ENCODE peak calls at places on chromosomes 6 and 20, in five cellular contexts. Z is HCEC 1CT, X is HT-29, C is NCI-H2171 treated with DMSO at 0.1 percent for 48 hours, N is NCI-H1092 treated with DMSO at 0.1 percent for 48 hours. F is an unnamed sample.

GRCh38 chr20:48131581-48131980 is 346.3 kb upstream of the SULF2 start:
- DNase-seq in Z (no peak), X (no peak), C (no peak), N (no peak), F (no peak)

GRCh38 chr20:3275966-3276365 is 37.0 kb upstream of the SLC4A11 start:
- DNase-seq in Z (no peak), X (no peak), C (no peak), N (no peak), F (no peak)

GRCh38 chr6:143270026-143270425 is 180.5 kb downstream of the ADAT2 start:
- DNase-seq in Z (peak; percentile 54), X (no peak), C (no peak), N (no peak), F (no peak)

GRCh38 chr6:122069933-122070332 is 329.5 kb upstream of the HSF2 start:
- DNase-seq in Z (no peak), X (no peak), C (no peak), N (no peak), F (no peak)

GRCh38 chr20:31587545-31588389 is 17.3 kb upstream of the ID1 start:
- DNase-seq in Z (no peak), X (peak; percentile 40), C (peak; percentile 89), N (peak; percentile 30), F (peak; percentile 54)

GRCh38 chr20:59084041-59084841 is 41.7 kb upstream of the PRELID3B start:
- DNase-seq in Z (no peak), X (no peak), C (no peak), N (peak; percentile 38), F (peak; percentile 29)

GRCh38 chr20:22387452-22387851 is 196.9 kb downstream of the FOXA2 start:
- DNase-seq in Z (no peak), X (no peak), C (no peak), N (no peak), F (no peak)

GRCh38 chr6:143592335-143592734 is 80.8 kb upstream of the FUCA2 start:
- DNase-seq in Z (peak; percentile 23), X (peak; percentile 53), C (no peak), N (no peak), F (no peak)

GRCh38 chr6:132300323-132300949 is 100.8 kb downstream of the MOXD1 start:
- DNase-seq in Z (peak; percentile 63), X (peak; percentile 67), C (peak; percentile 26), N (no peak), F (no peak)

GRCh38 chr20:11051146-11051545 is 377.3 kb upstream of the JAG1 start:
- DNase-seq in Z (no peak), X (no peak), C (no peak), N (no peak), F (no peak)

GRCh38 chr6:44869321-44869897 is 458.7 kb upstream of the RUNX2 start:
- DNase-seq in Z (no peak), X (no peak), C (no peak), N (no peak), F (no peak)

GRCh38 chr6:128597956-128598355 is 77.6 kb upstream of the PTPRK start:
- DNase-seq in Z (no peak), X (no peak), C (no peak), N (no peak), F (no peak)

GRCh38 chr6:105675715-105676397 is 273.0 kb upstream of the PREP start:
- DNase-seq in Z (peak; percentile 89), X (peak; percentile 7), C (no peak), N (no peak), F (no peak)

GRCh38 chr6:98657764-98658163 is 176.6 kb upstream of the POU3F2 start:
- DNase-seq in Z (no peak), X (peak; percentile 49), C (no peak), N (no peak), F (no peak)

GRCh38 chr6:121680058-121680457 is 244.6 kb downstream of the GJA1 start:
- DNase-seq in Z (no peak), X (no peak), C (no peak), N (no peak), F (no peak)

GRCh38 chr6:47780510-47781356 is 1.1 kb upstream of the OPN5 start:
- DNase-seq in Z (peak; percentile 76), X (peak; percentile 78), C (peak; percentile 53), N (peak; percentile 52), F (peak; percentile 47)

GRCh38 chr20:60935971-60936370 is 316.1 kb upstream of the CDH4 start:
- DNase-seq in Z (no peak), X (peak; percentile 20), C (no peak), N (no peak), F (no peak)

GRCh38 chr6:131602913-131603312 is 25.1 kb downstream of the MED23 start:
- DNase-seq in Z (peak; percentile 92), X (no peak), C (no peak), N (no peak), F (no peak)

GRCh38 chr6:143529095-143529494 is 17.6 kb upstream of the FUCA2 start:
- DNase-seq in Z (no peak), X (no peak), C (no peak), N (no peak), F (no peak)

GRCh38 chr6:35955071-35955470 is 34.2 kb upstream of the SRPK1 start:
- DNase-seq in Z (peak; percentile 83), X (no peak), C (no peak), N (no peak), F (no peak)

GRCh38 chr6:43060034-43060754 is 763 bp downstream of the KLC4 start:
- DNase-seq in Z (no peak), X (peak; percentile 79), C (no peak), N (no peak), F (no peak)

GRCh38 chr20:438581-439469 is 23.5 kb downstream of the TBC1D20 start:
- DNase-seq in Z (no peak), X (no peak), C (no peak), N (no peak), F (no peak)

GRCh38 chr20:60137657-60138245 is 179.5 kb downstream of the CDH26 start:
- DNase-seq in Z (no peak), X (peak; percentile 74), C (peak; percentile 41), N (peak; percentile 58), F (no peak)

GRCh38 chr6:9621276-9621675 is 793.6 kb downstream of the TFAP2A start:
- DNase-seq in Z (peak; percentile 13), X (no peak), C (no peak), N (no peak), F (no peak)

GRCh38 chr6:111242452-111242851 is 155.1 kb downstream of the SLC16A10 start:
- DNase-seq in Z (peak; percentile 69), X (no peak), C (no peak), N (no peak), F (no peak)

GRCh38 chr20:49797292-49797628 is 15.4 kb upstream of the SLC9A8 start:
- DNase-seq in Z (no peak), X (no peak), C (no peak), N (no peak), F (no peak)

GRCh38 chr6:41723178-41723935 is 12.1 kb downstream of the TFEB start:
- DNase-seq in Z (peak; percentile 90), X (peak; percentile 51), C (no peak), N (no peak), F (no peak)

GRCh38 chr6:85278456-85279035 is 171.3 kb upstream of the NT5E start:
- DNase-seq in Z (no peak), X (no peak), C (no peak), N (no peak), F (no peak)

GRCh38 chr6:21610376-21610775 is 16.8 kb downstream of the SOX4 start:
- DNase-seq in Z (no peak), X (no peak), C (no peak), N (no peak), F (no peak)